ENCODE peak calls at places on chromosomes 11 and 22, in ten cellular contexts. Y is activated CD4-positive, alpha-beta memory T cell treated with anti-CD3 and anti-CD28 coated beads for 36 hours; F is fibroblast of lung; R is choroid plexus epithelial cell; P is midbrain; T is D341Med; K is fibroblast of villous mesenchyme; O is immature natural killer cell; Z is GM12865; N is EH. B is an unnamed sample.

GRCh38 chr22:49359061-49359460 is 468.6 kb downstream of the BRD1 start:
- DNase-seq in Y (no peak), F (no peak), R (no peak), P (no peak), T (no peak), K (no peak), O (no peak), Z (no peak), N (no peak), B (no peak)

GRCh38 chr11:124758355-124759267 is 3.5 kb downstream of the ESAM start:
- DNase-seq in Y (peak), F (peak), R (peak), P (peak), T (peak), K (peak), O (peak), Z (peak), N (peak), B (peak)

GRCh38 chr11:72635931-72636330 is 38.3 kb downstream of the PDE2A start:
- DNase-seq in Y (no peak), F (no peak), R (peak), P (no peak), T (no peak), K (no peak), O (no peak), Z (no peak), N (no peak), B (no peak)

GRCh38 chr22:33380789-33381530 is 322.8 kb upstream of the SYN3 start:
- DNase-seq in Y (no peak), F (peak), R (peak), P (no peak), T (no peak), K (peak), O (no peak), Z (peak), N (peak), B (peak)

GRCh38 chr22:37638351-37639069 is 959 bp upstream of the SH3BP1 start:
- DNase-seq in Y (peak), F (no peak), R (no peak), P (no peak), T (no peak), K (no peak), O (peak), Z (peak), N (no peak), B (no peak)

GRCh38 chr22:45645150-45645525 is 26.5 kb upstream of the ATXN10 start:
- DNase-seq in Y (no peak), F (no peak), R (no peak), P (no peak), T (no peak), K (no peak), O (no peak), Z (no peak), N (no peak), B (no peak)

GRCh38 chr11:36077886-36078685 is 134.2 kb downstream of the LDLRAD3 start:
- DNase-seq in Y (no peak), F (no peak), R (no peak), P (no peak), T (no peak), K (no peak), O (no peak), Z (no peak), N (peak), B (no peak)

GRCh38 chr11:130737866-130738431 is 178.3 kb downstream of the SNX19 start:
- DNase-seq in Y (no peak), F (peak), R (peak), P (no peak), T (no peak), K (peak), O (no peak), Z (no peak), N (peak), B (no peak)

GRCh38 chr11:62370743-62371440 is 33.6 kb downstream of the ASRGL1 start:
- DNase-seq in Y (peak), F (no peak), R (no peak), P (no peak), T (no peak), K (peak), O (peak), Z (peak), N (peak), B (no peak)